ENCODE peak calls at places on chromosomes 7 and 10, in seven cellular contexts. Q is SK-N-SH, M is HCT116, P is GM12878, J is H1, H is K562, S is HepG2. F is an unnamed sample.

GRCh38 chr7:4234498-4234855 is 447.6 kb upstream of the FOXK1 start:
- DNase-seq in Q (no peak), M (no peak), P (no peak), J (no peak), H (no peak), S (no peak), F (no peak)

GRCh38 chr10:73867871-73868631 is 6.3 kb downstream of the CAMK2G start:
- DNase-seq in Q (no peak), M (no peak), P (no peak), J (no peak), H (no peak), S (no peak), F (no peak)

GRCh38 chr10:43166207-43166878 is 28.1 kb downstream of the CSGALNACT2 start:
- DNase-seq in Q (no peak), M (no peak), P (no peak), J (no peak), H (no peak), S (no peak), F (no peak)

GRCh38 chr10:120138689-120139088 is 246.2 kb downstream of the SEC23IP start:
- DNase-seq in Q (no peak), M (no peak), P (no peak), J (no peak), H (no peak), S (no peak), F (no peak)

GRCh38 chr7:16422100-16422430 is 727 bp upstream of the CRPPA start:
- DNase-seq in Q (no peak), M (no peak), P (no peak), J (no peak), H (no peak), S (no peak), F (peak; percentile 24)

GRCh38 chr7:24656608-24657007 is 83.4 kb downstream of the PALS2 start:
- DNase-seq in Q (no peak), M (no peak), P (no peak), J (no peak), H (no peak), S (no peak), F (no peak)

GRCh38 chr7:122550545-122550944 is 148.4 kb downstream of the RNF133 start:
- DNase-seq in Q (no peak), M (no peak), P (no peak), J (no peak), H (no peak), S (no peak), F (peak; percentile 11)

GRCh38 chr10:86403183-86403797 is 36.7 kb upstream of the GRID1 start:
- DNase-seq in Q (no peak), M (no peak), P (no peak), J (no peak), H (no peak), S (peak; percentile 46), F (no peak)

GRCh38 chr10:42998481-42999384 is 78.1 kb upstream of the RET start:
- DNase-seq in Q (peak; percentile 37), M (no peak), P (no peak), J (no peak), H (no peak), S (no peak), F (no peak)

GRCh38 chr10:62258926-62259325 is 9.7 kb downstream of the RTKN2 start:
- DNase-seq in Q (no peak), M (no peak), P (no peak), J (no peak), H (no peak), S (no peak), F (no peak)

GRCh38 chr10:23543696-23544095 is 104.8 kb downstream of the OTUD1 start:
- DNase-seq in Q (no peak), M (no peak), P (no peak), J (no peak), H (no peak), S (no peak), F (no peak)

GRCh38 chr7:139660317-139661042 is 117.3 kb downstream of the HIPK2 start:
- DNase-seq in Q (no peak), M (no peak), P (no peak), J (no peak), H (peak; percentile 48), S (peak; percentile 90), F (no peak)

GRCh38 chr7:55258631-55259030 is 106.5 kb upstream of the LANCL2 start:
- DNase-seq in Q (no peak), M (no peak), P (no peak), J (no peak), H (no peak), S (peak; percentile 9), F (no peak)

GRCh38 chr7:988426-988911 is 5.5 kb downstream of the CYP2W1 start:
- DNase-seq in Q (no peak), M (no peak), P (no peak), J (no peak), H (peak; percentile 50), S (no peak), F (no peak)

GRCh38 chr10:59012839-59013238 is 163.6 kb upstream of the PHYHIPL start:
- DNase-seq in Q (no peak), M (no peak), P (no peak), J (no peak), H (no peak), S (no peak), F (no peak)

GRCh38 chr7:98992076-98992475 is 113.7 kb downstream of the TRRAP start:
- DNase-seq in Q (no peak), M (no peak), P (no peak), J (no peak), H (no peak), S (no peak), F (no peak)

GRCh38 chr7:140003913-140004382 is 58.8 kb downstream of the PARP12 start:
- DNase-seq in Q (peak; percentile 67), M (peak; percentile 47), P (peak; percentile 16), J (peak; percentile 64), H (peak; percentile 84), S (peak; percentile 43), F (peak; percentile 66)

GRCh38 chr7:146027243-146027642 is 89.4 kb upstream of the CNTNAP2 start:
- DNase-seq in Q (no peak), M (no peak), P (no peak), J (no peak), H (no peak), S (no peak), F (no peak)

GRCh38 chr7:37040330-37040729 is 316.0 kb upstream of the AOAH start:
- DNase-seq in Q (no peak), M (no peak), P (no peak), J (no peak), H (no peak), S (no peak), F (no peak)

GRCh38 chr10:76984559-76985443 is 652.8 kb downstream of the KCNMA1 start:
- DNase-seq in Q (peak; percentile 57), M (peak; percentile 63), P (no peak), J (peak; percentile 87), H (peak; percentile 73), S (peak; percentile 49), F (peak; percentile 87)

GRCh38 chr7:16921644-16922257 is 40.0 kb upstream of the AGR3 start:
- DNase-seq in Q (no peak), M (no peak), P (no peak), J (no peak), H (no peak), S (no peak), F (no peak)

GRCh38 chr10:104417629-104418292 is 64.1 kb downstream of the CFAP58 start:
- DNase-seq in Q (no peak), M (no peak), P (no peak), J (no peak), H (no peak), S (no peak), F (no peak)

GRCh38 chr10:71078454-71079145 is 133.8 kb upstream of the UNC5B start:
- DNase-seq in Q (no peak), M (no peak), P (no peak), J (peak; percentile 11), H (no peak), S (no peak), F (no peak)

GRCh38 chr7:6248581-6248980 is 23.8 kb downstream of the CYTH3 start:
- DNase-seq in Q (no peak), M (no peak), P (no peak), J (no peak), H (no peak), S (no peak), F (no peak)

GRCh38 chr7:23864984-23865383 is 155.0 kb downstream of the STK31 start:
- DNase-seq in Q (no peak), M (no peak), P (no peak), J (no peak), H (no peak), S (no peak), F (no peak)

GRCh38 chr7:121026577-121027111 is 38.1 kb downstream of the CPED1 start:
- DNase-seq in Q (no peak), M (no peak), P (no peak), J (no peak), H (no peak), S (peak; percentile 37), F (no peak)

DNA sequence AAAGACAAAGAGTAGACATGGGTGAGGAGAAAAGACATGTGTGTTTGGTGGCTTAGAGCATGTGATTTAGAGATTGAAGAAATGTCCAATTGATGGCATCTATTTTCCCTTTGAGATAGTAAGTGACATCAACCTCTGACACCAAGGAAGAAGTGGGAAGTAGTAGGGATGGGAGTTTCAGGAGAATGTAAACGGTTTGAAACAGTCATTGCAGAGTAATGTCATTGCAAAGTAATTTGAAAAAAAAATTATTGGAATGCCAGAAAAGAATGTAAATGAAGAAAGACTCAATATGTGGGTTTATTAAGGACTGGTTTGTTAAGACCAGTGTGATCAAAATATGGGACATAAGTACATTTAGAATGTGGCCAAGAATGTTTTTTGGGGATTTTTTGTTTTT is 26.6 kb downstream of the GNG11 start:
- DNase-seq in Q (no peak), M (no peak), P (no peak), J (no peak), H (no peak), S (no peak), F (no peak)
- TF ChIP-seq JUND in Q (no peak), M (no peak), P (no peak), J (no peak), H (no peak), S (no peak), F (no peak)

DNA sequence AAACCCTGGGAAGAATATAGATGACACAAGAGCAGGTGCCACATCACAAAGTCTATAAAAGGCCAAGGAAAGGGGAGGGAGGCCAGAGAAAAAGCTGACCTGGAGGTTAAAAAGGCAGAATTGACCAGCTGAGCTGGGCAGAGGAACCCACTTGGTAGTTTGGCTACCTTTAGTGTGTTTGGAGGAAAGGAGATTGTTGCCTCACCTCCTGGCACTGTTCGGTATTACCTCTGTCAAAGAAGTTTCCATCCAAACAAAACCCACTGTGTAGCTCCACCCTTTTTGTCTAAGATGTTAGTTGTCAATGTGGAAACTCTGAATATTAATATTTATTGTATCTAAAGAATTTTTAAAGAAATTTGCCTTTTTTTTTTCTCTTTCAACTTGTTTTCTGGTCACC is 23.4 kb downstream of the ENTPD7 start:
- DNase-seq in Q (no peak), M (peak; percentile 29), P (no peak), J (no peak), H (peak; percentile 12), S (no peak), F (peak; percentile 63)
- TF ChIP-seq JUND in Q (no peak), M (no peak), P (no peak), J (no peak), H (no peak), S (no peak), F (no peak)

GRCh38 chr7:26863504-26864308 is 684 bp downstream of the SKAP2 start:
- DNase-seq in Q (no peak), M (peak; percentile 18), P (peak; percentile 37), J (no peak), H (peak; percentile 20), S (peak; percentile 12), F (no peak)
- TF ChIP-seq JUND in Q (no peak), M (no peak), P (no peak), J (no peak), H (no peak), S (no peak), F (no peak)

GRCh38 chr10:122102867-122103525 is 114.0 kb downstream of the TACC2 start:
- DNase-seq in Q (no peak), M (no peak), P (no peak), J (no peak), H (no peak), S (no peak), F (peak; percentile 36)
- TF ChIP-seq JUND in Q (no peak), M (no peak), P (no peak), J (no peak), H (no peak), S (no peak), F (no peak)

F was measured in T47D.